ENCODE peak calls at places on chromosomes 4 and X, in six cellular contexts. K is IMR-90, E is DND-41, T is SK-N-SH, J is mammary epithelial cell, F is GM23248. C is an unnamed sample. For H3K4me1, the result is how much of the 10 kb centered on the place peaks cover.

GRCh38 chr4:183533698-183534097 is 28.8 kb downstream of the ING2 start:
- DNase-seq in T (no peak), F (peak), K (no peak), J (no peak), E (no peak), C (no peak)

GRCh38 chrX:129654652-129655546 is at the start of gene APLN:
- DNase-seq in F (peak), J (peak), K (peak), T (peak), E (peak), C (peak)

GRCh38 chr4:58776627-58777026 is 1666.4 kb upstream of the IGFBP7 start:
- DNase-seq in E (no peak), F (no peak), J (no peak), T (no peak), K (peak), C (no peak)

GRCh38 chrX:105323951-105324350 is 103.5 kb upstream of the TEX13A start:
- DNase-seq in F (no peak), K (peak), E (no peak), T (no peak), J (peak), C (no peak)

GRCh38 chr4:76279462-76279861 is 27.1 kb upstream of the STBD1 start:
- DNase-seq in T (no peak), F (no peak), J (no peak), E (no peak), K (no peak), C (no peak)

GRCh38 chr4:98659106-98659592 is 738 bp upstream of the TSPAN5 start:
- DNase-seq in F (peak), T (no peak), K (peak), J (peak), E (no peak), C (peak)

GRCh38 chrX:72268601-72269365 is 8.3 kb downstream of the RPS4X start:
- DNase-seq in K (peak), T (no peak), F (peak), J (no peak), E (no peak), C (no peak)

GRCh38 chrX:18793601-18794089 is 86.2 kb downstream of the PPEF1 start:
- DNase-seq in J (no peak), K (no peak), F (no peak), T (peak), E (no peak), C (no peak)

GRCh38 chr4:168848977-168849687 is 160.9 kb downstream of the CBR4 start:
- DNase-seq in F (peak), K (peak), J (peak), T (peak), E (no peak), C (no peak)

GRCh38 chr4:176217510-176217909 is 22.1 kb upstream of the SPATA4 start:
- DNase-seq in J (no peak), F (no peak), K (no peak), T (no peak), E (no peak), C (no peak)

GRCh38 chr4:181693517-181693916 is 549.7 kb upstream of the TENM3 start:
- DNase-seq in J (no peak), E (no peak), K (no peak), F (no peak), T (no peak), C (no peak)

GRCh38 chrX:11460347-11460746 is 167.1 kb downstream of the AMELX start:
- DNase-seq in K (no peak), E (no peak), J (no peak), F (no peak), T (no peak), C (no peak)

GRCh38 chrX:11462648-11463047 is 169.4 kb downstream of the AMELX start:
- DNase-seq in T (no peak), J (no peak), F (no peak), E (no peak), K (no peak), C (no peak)

GRCh38 chrX:11462136-11462535 is 168.9 kb downstream of the AMELX start:
- DNase-seq in T (no peak), F (peak), E (no peak), K (peak), J (no peak), C (no peak)

GRCh38 chrX:11461181-11462001 is 168.2 kb downstream of the AMELX start:
- DNase-seq in T (no peak), K (peak), J (no peak), E (no peak), F (peak), C (no peak)

GRCh38 chrX:11458175-11458574 is 165.0 kb downstream of the AMELX start:
- DNase-seq in F (peak), E (no peak), J (no peak), K (peak), T (no peak), C (no peak)
- H3K4me3 ChIP-seq in F (no peak), E (no peak), J (no peak), K (no peak), T (no peak), C (no peak)

GRCh38 chrX:136711147-136711546 is 63.2 kb downstream of the CD40LG start:
- DNase-seq in F (peak), E (peak), J (peak), T (peak), K (peak), C (peak)
- H3K4me1 ChIP-seq in F (under half), E (under half), J (under half), T (under half), K (under half), C (under half)

GRCh38 chrX:155767101-155767878 is 113.9 kb upstream of the VAMP7 start:
- DNase-seq in J (peak), F (peak), E (peak), K (peak), T (peak), C (peak)
- H3K9ac ChIP-seq in J (no peak), F (peak), E (peak), K (peak), T (peak), C (peak)

GRCh38 chrX:54301516-54301915 is 56.3 kb downstream of the WNK3 start:
- DNase-seq in F (no peak), E (no peak), J (no peak), T (no peak), K (no peak), C (no peak)

GRCh38 chrX:54306379-54306778 is 51.5 kb downstream of the WNK3 start:
- DNase-seq in F (no peak), E (no peak), J (no peak), K (no peak), T (no peak), C (no peak)
- H3K4me3 ChIP-seq in F (no peak), E (no peak), J (no peak), K (no peak), T (no peak), C (no peak)

GRCh38 chr4:156775803-156776202 is 195.8 kb downstream of the PDGFC start:
- DNase-seq in F (peak), J (no peak), E (no peak), K (no peak), T (no peak), C (no peak)
- H3K4me1 ChIP-seq in F (half or more), J (half or more), E (under half), K (under half), T (half or more), C (under half)

C was measured in colonic mucosa.